ENCODE peak calls at places on chromosomes 5 and 9, in eight cellular contexts. O is activated T-helper 2 cell treated with anti-CD3 and anti-CD28 coated beads, Interferon-gamma antibody, Interleukin-2, Interleukin-4, amounts not matched to agents 10 μg/mL and 5 μg/mL and 100 μg/mL, durations not matched to agents 14 hours and 24 hours and 36 hours; C is GM23248; X is GM13977; Q is SW 1271; M is Panc1; H is tibial artery; A is T-cell. J is an unnamed sample.

GRCh38 chr9:122051401-122052346 is 41.4 kb downstream of the TTLL11 start:
- DNase-seq in A (no peak), X (peak; percentile 23), Q (no peak), O (no peak), M (no peak), C (peak; percentile 86), H (no peak), J (peak; percentile 66)

GRCh38 chr5:112548246-112548982 is 129.3 kb upstream of the EPB41L4A start:
- DNase-seq in A (no peak), Q (no peak), X (no peak), M (no peak), O (no peak), C (peak; percentile 79), H (no peak), J (peak; percentile 40)

GRCh38 chr5:111787006-111787405 is 30.0 kb upstream of the NREP start:
- DNase-seq in M (no peak), X (no peak), Q (no peak), A (no peak), H (no peak), C (no peak), O (no peak), J (no peak)

GRCh38 chr5:72790188-72790587 is 26.3 kb upstream of the TNPO1 start:
- DNase-seq in H (no peak), X (no peak), Q (no peak), O (no peak), M (no peak), A (no peak), C (peak; percentile 8), J (no peak)

GRCh38 chr9:68547417-68547816 is 6.7 kb upstream of the TMEM252 start:
- DNase-seq in Q (no peak), H (no peak), A (no peak), C (no peak), X (no peak), M (no peak), O (no peak), J (no peak)

GRCh38 chr9:33816327-33817252 is at the start of gene UBE2R2:
- DNase-seq in M (peak; percentile 59), Q (peak; percentile 83), H (peak; percentile 96), A (peak; percentile 92), C (peak; percentile 93), O (peak; percentile 91), X (peak; percentile 98), J (peak; percentile 92)

GRCh38 chr5:56585973-56586740 is 229.2 kb upstream of the MAP3K1 start:
- DNase-seq in A (no peak), O (no peak), X (no peak), Q (no peak), C (peak; percentile 28), M (no peak), H (peak; percentile 69), J (no peak)

GRCh38 chr9:130137081-130137869 is 34.9 kb upstream of the NCS1 start:
- DNase-seq in Q (no peak), O (no peak), C (peak; percentile 16), M (no peak), A (no peak), H (no peak), X (no peak), J (no peak)

GRCh38 chr9:93187047-93187446 is 3.1 kb downstream of the WNK2 start:
- DNase-seq in Q (no peak), C (no peak), X (no peak), A (no peak), H (no peak), M (no peak), O (no peak), J (no peak)

GRCh38 chr5:3226171-3226570 is 369.5 kb upstream of the IRX1 start:
- DNase-seq in C (peak; percentile 2), A (no peak), H (no peak), Q (no peak), O (no peak), X (no peak), M (no peak), J (no peak)

GRCh38 chr5:179336871-179337165 is 8.4 kb downstream of the ADAMTS2 start:
- DNase-seq in A (no peak), X (no peak), O (no peak), Q (no peak), C (no peak), H (no peak), M (no peak), J (no peak)

GRCh38 chr5:76521240-76521758 is 101.9 kb downstream of the F2RL2 start:
- DNase-seq in A (no peak), O (no peak), X (peak; percentile 61), M (no peak), H (no peak), Q (no peak), C (peak; percentile 77), J (peak; percentile 22)

GRCh38 chr9:124769451-124770358 is 1.4 kb downstream of the NR6A1 start:
- DNase-seq in M (no peak), C (no peak), X (no peak), H (no peak), A (peak; percentile 14), Q (no peak), O (no peak), J (peak; percentile 44)

GRCh38 chr5:116880150-116880549 is 305.5 kb upstream of the SEMA6A start:
- DNase-seq in H (no peak), M (no peak), Q (no peak), O (no peak), A (no peak), C (no peak), X (no peak), J (no peak)

GRCh38 chr5:176734756-176735342 is 75.5 kb upstream of the UNC5A start:
- DNase-seq in C (no peak), H (peak; percentile 35), O (no peak), X (no peak), Q (no peak), M (no peak), A (no peak), J (no peak)

GRCh38 chr5:178228609-178229008 is 4.0 kb downstream of the PHYKPL start:
- DNase-seq in X (no peak), O (no peak), Q (no peak), A (no peak), C (no peak), M (no peak), H (no peak), J (no peak)

GRCh38 chr9:136375096-136375495 is 1.6 kb upstream of the CARD9 start:
- DNase-seq in A (no peak), X (no peak), Q (no peak), O (no peak), C (no peak), H (no peak), M (no peak), J (no peak)

GRCh38 chr9:33988219-33988890 is 60.3 kb downstream of the UBAP2 start:
- DNase-seq in Q (no peak), H (no peak), M (no peak), X (peak; percentile 77), A (no peak), C (peak; percentile 1), O (no peak), J (no peak)

GRCh38 chr9:114894801-114895433 is 35.5 kb downstream of the TNFSF8 start:
- DNase-seq in M (no peak), C (peak; percentile 97), H (no peak), Q (peak; percentile 99), X (no peak), O (no peak), A (no peak), J (peak; percentile 99)

GRCh38 chr5:151078490-151079262 is 2.2 kb downstream of the TNIP1 start:
- DNase-seq in Q (no peak), M (no peak), X (peak; percentile 82), H (no peak), O (peak; percentile 54), A (peak; percentile 27), C (no peak), J (peak; percentile 59)

GRCh38 chr5:33338336-33339110 is 102.2 kb upstream of the TARS1 start:
- DNase-seq in C (no peak), M (no peak), Q (no peak), A (no peak), X (no peak), O (no peak), H (no peak), J (no peak)

GRCh38 chr9:98897745-98898144 is 46.0 kb upstream of the COL15A1 start:
- DNase-seq in X (no peak), Q (no peak), M (no peak), A (no peak), C (no peak), H (no peak), O (no peak), J (no peak)

GRCh38 chr9:75197521-75197920 is 109.2 kb downstream of the OSTF1 start:
- DNase-seq in O (no peak), A (no peak), H (no peak), X (no peak), M (no peak), C (peak; percentile 54), Q (no peak), J (peak; percentile 15)

GRCh38 chr5:113371788-113372196 is 63.0 kb downstream of the TSSK1B start:
- DNase-seq in H (no peak), M (no peak), A (no peak), X (no peak), C (peak; percentile 12), Q (no peak), O (no peak), J (no peak)

GRCh38 chr5:173629628-173630027 is 13.2 kb upstream of the BOD1 start:
- DNase-seq in X (peak; percentile 58), C (no peak), Q (no peak), O (no peak), M (no peak), H (no peak), A (no peak), J (peak; percentile 26)

GRCh38 chr5:149400304-149400703 is 21.2 kb upstream of the IL17B start:
- DNase-seq in X (no peak), M (no peak), Q (no peak), H (peak; percentile 42), C (no peak), O (no peak), A (no peak), J (no peak)

GRCh38 chr5:167688331-167688730 is 603.1 kb upstream of the WWC1 start:
- DNase-seq in H (no peak), A (no peak), O (no peak), Q (no peak), X (no peak), M (no peak), C (peak; percentile 42), J (no peak)

GRCh38 chr5:172455511-172456061 is 1.3 kb upstream of the SH3PXD2B start:
- DNase-seq in M (no peak), X (no peak), C (peak; percentile 90), H (peak; percentile 83), A (no peak), O (no peak), Q (no peak), J (peak; percentile 42)